ENCODE peak calls at places on chromosomes 6 and 20, in nine cellular contexts. Y is adrenal gland, L is lung, C is psoas muscle, M is heart right ventricle, Z is AG04450, W is WERI-Rb-1, I is esophagus squamous epithelium, J is HCT116. S is an unnamed sample.

GRCh38 chr20:61263084-61263695 is 11.1 kb downstream of the CDH4 start:
- DNase-seq in W (no peak), L (no peak), M (no peak), I (no peak), J (no peak), Z (no peak), C (no peak), Y (peak; percentile 40), S (peak; percentile 66)

GRCh38 chr6:164502838-164503237 is 806.6 kb downstream of the C6orf118 start:
- DNase-seq in I (no peak), M (no peak), L (no peak), Y (no peak), C (no peak), Z (no peak), J (no peak), W (no peak), S (no peak)

GRCh38 chr20:46491354-46491753 is 22.0 kb downstream of the ZNF334 start:
- DNase-seq in J (no peak), L (no peak), Z (no peak), Y (no peak), M (no peak), C (no peak), I (no peak), W (no peak), S (no peak)

GRCh38 chr20:58224097-58224496 is 4.4 kb downstream of the ANKRD60 start:
- DNase-seq in Y (no peak), M (no peak), C (no peak), Z (no peak), I (no peak), J (no peak), W (no peak), L (no peak), S (no peak)

GRCh38 chr6:168678588-168678987 is 237.6 kb downstream of the SMOC2 start:
- DNase-seq in W (no peak), M (no peak), J (no peak), L (no peak), Y (no peak), I (no peak), C (no peak), Z (no peak), S (no peak)

GRCh38 chr6:115766745-115767462 is 293.8 kb downstream of the FRK start:
- DNase-seq in I (no peak), W (peak; percentile 10), Y (no peak), L (no peak), C (no peak), J (no peak), Z (no peak), M (no peak), S (no peak)

GRCh38 chr20:1631309-1632227 is 11.8 kb upstream of the SIRPB1 start:
- DNase-seq in I (no peak), C (no peak), M (no peak), L (no peak), W (no peak), J (no peak), Y (no peak), Z (no peak), S (no peak)

GRCh38 chr20:64101731-64102621 is 5.4 kb downstream of the NPBWR2 start:
- DNase-seq in L (no peak), Z (no peak), J (no peak), C (peak; percentile 63), Y (peak; percentile 47), W (peak; percentile 53), M (no peak), I (no peak), S (peak; percentile 49)

GRCh38 chr6:92538296-92538695 is 881.1 kb downstream of the EPHA7 start:
- DNase-seq in J (no peak), W (no peak), Z (no peak), M (no peak), C (no peak), L (no peak), Y (no peak), I (no peak), S (no peak)

GRCh38 chr6:133698272-133698671 is 190.6 kb upstream of the TCF21 start:
- DNase-seq in C (no peak), J (no peak), M (no peak), W (no peak), L (no peak), Z (no peak), I (no peak), Y (no peak), S (no peak)

GRCh38 chr20:63619086-63619485 is 7.8 kb downstream of the GMEB2 start:
- DNase-seq in W (no peak), C (no peak), L (no peak), M (no peak), Y (no peak), J (no peak), I (no peak), Z (no peak), S (no peak)

GRCh38 chr6:167227984-167228383 is 63.1 kb upstream of the UNC93A start:
- DNase-seq in C (no peak), Z (no peak), W (no peak), L (no peak), M (no peak), I (no peak), J (no peak), Y (no peak), S (no peak)

GRCh38 chr6:167226791-167227190 is 64.3 kb upstream of the UNC93A start:
- DNase-seq in J (no peak), Z (no peak), I (no peak), L (no peak), M (no peak), C (no peak), W (no peak), Y (no peak), S (no peak)

GRCh38 chr6:167232355-167232754 is 58.8 kb upstream of the UNC93A start:
- DNase-seq in Z (no peak), W (no peak), Y (no peak), L (no peak), C (no peak), I (no peak), M (no peak), J (no peak), S (no peak)

GRCh38 chr6:167225903-167226508 is 65.1 kb upstream of the UNC93A start:
- DNase-seq in J (no peak), I (no peak), C (no peak), M (no peak), L (no peak), Y (no peak), Z (no peak), W (peak; percentile 86), S (no peak)

GRCh38 chr6:167229586-167229985 is 61.5 kb upstream of the UNC93A start:
- DNase-seq in Z (no peak), I (no peak), M (no peak), W (no peak), Y (no peak), J (no peak), L (no peak), C (no peak), S (no peak)
- H3K27me3 ChIP-seq in Z (no peaks in the 10 kb centered on the region), I (peaks cover 42% of the 10 kb centered on the region), M (no peaks in the 10 kb centered on the region), W (no peaks in the 10 kb centered on the region), Y (peaks cover 6% of the 10 kb centered on the region), J (peaks cover 59% of the 10 kb centered on the region), L (no peaks in the 10 kb centered on the region), C (peaks cover 2% of the 10 kb centered on the region), S (no peaks in the 10 kb centered on the region)

GRCh38 chr6:135540207-135540877 is 42.8 kb upstream of the AHI1 start:
- DNase-seq in Y (no peak), W (no peak), I (no peak), L (no peak), J (no peak), C (no peak), Z (no peak), M (peak; percentile 13), S (no peak)
- TF ChIP-seq CTCF in Y (no peak), W (no peak), I (no peak), L (no peak), J (no peak), C (no peak), Z (peak; percentile 50), M (peak; percentile 8), S (no peak)

GRCh38 chr6:27668442-27669275 is 195.8 kb upstream of the ZNF184 start:
- DNase-seq in I (no peak), M (no peak), C (no peak), J (peak; percentile 80), W (peak; percentile 74), L (no peak), Z (no peak), Y (no peak), S (no peak)
- H3K4me3 ChIP-seq in I (peak overlapping the region; percentile 23), M (no peak overlapping the region), C (peak overlapping the region; percentile 22), J (no peak overlapping the region), W (peak overlapping the region; percentile 7), L (no peak overlapping the region), Z (no peak overlapping the region), Y (no peak overlapping the region), S (no peak overlapping the region)

GRCh38 chr20:48729538-48729937 is 98.3 kb downstream of the PREX1 start:
- DNase-seq in Y (no peak), Z (no peak), L (no peak), C (no peak), J (no peak), W (no peak), M (no peak), I (no peak), S (no peak)

GRCh38 chr20:48731581-48731980 is 96.2 kb downstream of the PREX1 start:
- DNase-seq in L (no peak), Z (no peak), M (no peak), I (no peak), W (no peak), Y (no peak), C (no peak), J (no peak), S (no peak)

GRCh38 chr20:48732081-48732829 is 95.5 kb downstream of the PREX1 start:
- DNase-seq in M (no peak), Z (no peak), W (no peak), Y (no peak), C (no peak), L (no peak), J (no peak), I (no peak), S (no peak)

GRCh38 chr20:48733296-48733790 is 94.5 kb downstream of the PREX1 start:
- DNase-seq in Z (no peak), L (no peak), I (no peak), W (no peak), J (no peak), M (no peak), C (no peak), Y (no peak), S (no peak)

DNA sequence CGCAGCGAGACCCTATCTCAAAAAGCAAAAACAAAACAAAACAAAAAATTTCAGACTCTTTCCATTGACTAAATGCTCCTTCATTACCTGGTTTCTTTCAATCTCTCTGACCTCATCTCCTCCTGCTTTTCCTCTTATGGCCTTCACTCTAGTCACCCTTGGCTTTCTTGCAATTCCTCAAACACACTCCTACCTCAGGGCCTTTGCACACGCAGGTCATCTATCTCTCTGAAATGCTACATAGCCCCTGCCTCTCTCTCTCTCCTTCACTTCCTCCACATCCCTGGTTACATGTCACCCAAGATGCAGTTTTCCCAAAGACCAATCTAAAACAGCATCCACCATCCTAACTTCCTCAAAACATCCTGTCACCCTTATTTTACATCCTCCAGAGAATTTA is 96.8 kb downstream of the PREX1 start:
- DNase-seq in I (no peak), L (no peak), C (no peak), M (no peak), W (no peak), Y (no peak), J (no peak), Z (no peak), S (no peak)
- H3K27me3 ChIP-seq in I (no peaks in the 10 kb centered on the region), L (no peaks in the 10 kb centered on the region), C (peaks cover 2% of the 10 kb centered on the region), M (no peaks in the 10 kb centered on the region), W (no peaks in the 10 kb centered on the region), Y (no peaks in the 10 kb centered on the region), J (no peaks in the 10 kb centered on the region), Z (peaks cover 3% of the 10 kb centered on the region), S (no peaks in the 10 kb centered on the region)